ENCODE peak calls at places on chromosomes 6 and 20, in four cellular contexts. O, I, Q and V are unnamed samples.

GRCh38 chr6:15500901-15501805 is 161.7 kb downstream of the DTNBP1 start:
- DNase-seq in Q (no peak), O (no peak), I (no peak), V (no peak)

GRCh38 chr6:44263357-44264100 is 1.8 kb downstream of the NFKBIE start:
- DNase-seq in O (no peak), Q (peak), I (no peak), V (peak)

GRCh38 chr20:50462093-50462685 is 48.0 kb upstream of the PTPN1 start:
- DNase-seq in O (no peak), Q (no peak), I (no peak), V (no peak)

GRCh38 chr20:19603390-19603753 is 154.7 kb upstream of the RIN2 start:
- DNase-seq in Q (no peak), O (no peak), I (no peak), V (no peak)

GRCh38 chr20:44065401-44066340 is 121.3 kb downstream of the JPH2 start:
- DNase-seq in Q (no peak), O (no peak), I (no peak), V (no peak)

GRCh38 chr6:47203266-47203967 is 106.3 kb downstream of the TNFRSF21 start:
- DNase-seq in I (no peak), Q (no peak), O (peak), V (no peak)

GRCh38 chr6:40369891-40370290 is 217.3 kb downstream of the LRFN2 start:
- DNase-seq in O (no peak), Q (no peak), I (no peak), V (no peak)

GRCh38 chr6:134746125-134746524 is 203.8 kb downstream of the ALDH8A1 start:
- DNase-seq in I (no peak), Q (no peak), O (no peak), V (no peak)

GRCh38 chr20:19304389-19304788 is 91.9 kb downstream of the SLC24A3 start:
- DNase-seq in Q (no peak), I (no peak), O (no peak), V (no peak)

GRCh38 chr20:535958-536357 is 7.6 kb downstream of the CSNK2A1 start:
- DNase-seq in I (no peak), O (no peak), Q (no peak), V (no peak)

GRCh38 chr20:53517146-53517545 is 76.5 kb downstream of the ZNF217 start:
- DNase-seq in O (no peak), Q (peak), I (peak), V (no peak)

GRCh38 chr6:44851176-44851575 is 463.7 kb downstream of the CDC5L start:
- DNase-seq in I (no peak), O (no peak), Q (no peak), V (no peak)

GRCh38 chr20:17663040-17663399 is 19.0 kb downstream of the RRBP1 start:
- DNase-seq in Q (no peak), I (no peak), O (no peak), V (no peak)

GRCh38 chr6:20693466-20694063 is 159.3 kb downstream of the CDKAL1 start:
- DNase-seq in I (no peak), Q (peak), O (no peak), V (no peak)

GRCh38 chr6:170068496-170068895 is 222.4 kb downstream of the DLL1 start:
- DNase-seq in I (no peak), O (no peak), Q (no peak), V (no peak)

GRCh38 chr6:82067021-82067420 is 180.5 kb downstream of the IBTK start:
- DNase-seq in I (no peak), Q (no peak), O (peak), V (no peak)

GRCh38 chr6:15588966-15589634 is 73.7 kb downstream of the DTNBP1 start:
- DNase-seq in I (no peak), O (no peak), Q (no peak), V (no peak)

GRCh38 chr6:28673800-28674671 is 148.4 kb downstream of the GPX5 start:
- DNase-seq in O (peak), Q (no peak), I (peak), V (peak)

GRCh38 chr6:12572884-12573824 is 143.4 kb upstream of the PHACTR1 start:
- DNase-seq in Q (no peak), O (no peak), I (no peak), V (peak)

GRCh38 chr6:169950558-169950957 is 199.1 kb downstream of the ERMARD start:
- DNase-seq in Q (no peak), O (no peak), I (no peak), V (peak)

GRCh38 chr6:137798261-137798660 is 68.8 kb upstream of the TNFAIP3 start:
- DNase-seq in I (no peak), O (no peak), Q (no peak), V (no peak)

GRCh38 chr20:11155156-11155805 is 481.5 kb upstream of the JAG1 start:
- DNase-seq in O (no peak), Q (no peak), I (no peak), V (no peak)

GRCh38 chr6:22442826-22443225 is 126.5 kb upstream of the HDGFL1 start:
- DNase-seq in O (no peak), Q (no peak), I (no peak), V (no peak)

GRCh38 chr6:160971151-160971550 is 20.4 kb upstream of the MAP3K4 start:
- DNase-seq in I (no peak), Q (no peak), O (no peak), V (no peak)

GRCh38 chr20:44489223-44489622 is 13.5 kb downstream of the TTPAL start:
- DNase-seq in Q (no peak), I (no peak), O (no peak), V (no peak)

GRCh38 chr6:108589244-108589730 is 28.6 kb downstream of the FOXO3 start:
- DNase-seq in O (no peak), I (peak), Q (peak), V (peak)

GRCh38 chr20:10178727-10179313 is 39.8 kb upstream of the SNAP25 start:
- DNase-seq in O (no peak), I (no peak), Q (no peak), V (no peak)

GRCh38 chr20:10476319-10476724 is 41.2 kb downstream of the SLX4IP start:
- DNase-seq in Q (peak), I (no peak), O (peak), V (no peak)

GRCh38 chr20:38338849-38339520 is 7.3 kb upstream of the LBP start:
- DNase-seq in O (no peak), I (no peak), Q (no peak), V (no peak)

GRCh38 chr6:107866606-107867301 is 42.6 kb upstream of the SCML4 start:
- DNase-seq in I (peak), O (no peak), Q (peak), V (no peak)

GRCh38 chr20:19692100-19692499 is 66.0 kb upstream of the RIN2 start:
- DNase-seq in O (no peak), I (no peak), Q (no peak), V (no peak)

GRCh38 chr6:25449774-25450173 is 170.6 kb downstream of the CARMIL1 start:
- DNase-seq in I (no peak), Q (no peak), O (no peak), V (no peak)

DNA sequence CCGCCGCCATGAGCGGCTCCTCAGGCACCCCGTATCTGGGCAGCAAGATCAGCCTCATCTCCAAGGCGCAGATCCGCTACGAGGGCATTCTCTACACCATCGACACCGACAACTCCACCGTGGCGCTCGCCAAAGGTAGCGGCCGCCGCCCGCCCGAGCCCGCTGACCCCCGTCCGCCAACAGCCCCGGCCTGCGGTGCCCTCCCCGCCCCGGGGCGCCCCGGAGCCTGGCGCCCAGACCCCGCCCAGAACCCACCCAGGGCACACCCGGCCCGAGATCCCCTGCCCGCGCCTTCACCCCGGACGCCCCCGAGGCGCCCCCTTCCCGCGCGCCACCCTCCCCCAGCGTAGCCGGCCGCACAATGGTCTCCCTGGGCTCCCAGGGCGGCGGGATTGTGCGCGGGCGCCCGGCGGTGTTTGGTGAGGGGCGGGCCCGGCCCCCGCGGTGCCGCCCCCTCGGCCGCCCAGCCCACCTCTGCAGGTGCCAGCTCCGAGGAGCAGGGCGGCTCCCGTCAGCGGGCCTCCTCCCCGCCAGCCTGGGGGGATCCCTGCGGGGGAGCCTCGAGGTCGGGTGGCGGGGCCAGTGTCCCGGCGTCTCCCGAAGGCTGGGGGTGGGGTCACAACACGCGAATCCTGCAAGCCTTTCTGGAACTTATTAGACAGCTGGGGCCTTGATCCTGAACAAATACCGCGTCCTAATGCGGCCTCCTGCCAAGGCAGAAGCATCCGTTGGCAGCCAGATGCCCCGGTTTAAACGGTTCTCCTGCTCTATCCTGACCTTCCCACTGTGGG is 579 bp downstream of the LSM14B start:
- DNase-seq in Q (peak), I (no peak), O (no peak), V (no peak)
- TF ChIP-seq CHD4 in Q (no peak), I (no peak), O (no peak), V (no peak)

GRCh38 chr6:52566853-52567279 is 10.0 kb downstream of the TRAM2 start:
- DNase-seq in I (peak), O (no peak), Q (no peak), V (peak)
- TF ChIP-seq CHD4 in I (no peak), O (no peak), Q (no peak), V (no peak)

GRCh38 chr6:109834131-109834530 is 143.0 kb downstream of the FIG4 start:
- DNase-seq in O (no peak), Q (no peak), I (no peak), V (no peak)
- TF ChIP-seq CHD4 in O (no peak), Q (no peak), I (no peak), V (no peak)

DNA sequence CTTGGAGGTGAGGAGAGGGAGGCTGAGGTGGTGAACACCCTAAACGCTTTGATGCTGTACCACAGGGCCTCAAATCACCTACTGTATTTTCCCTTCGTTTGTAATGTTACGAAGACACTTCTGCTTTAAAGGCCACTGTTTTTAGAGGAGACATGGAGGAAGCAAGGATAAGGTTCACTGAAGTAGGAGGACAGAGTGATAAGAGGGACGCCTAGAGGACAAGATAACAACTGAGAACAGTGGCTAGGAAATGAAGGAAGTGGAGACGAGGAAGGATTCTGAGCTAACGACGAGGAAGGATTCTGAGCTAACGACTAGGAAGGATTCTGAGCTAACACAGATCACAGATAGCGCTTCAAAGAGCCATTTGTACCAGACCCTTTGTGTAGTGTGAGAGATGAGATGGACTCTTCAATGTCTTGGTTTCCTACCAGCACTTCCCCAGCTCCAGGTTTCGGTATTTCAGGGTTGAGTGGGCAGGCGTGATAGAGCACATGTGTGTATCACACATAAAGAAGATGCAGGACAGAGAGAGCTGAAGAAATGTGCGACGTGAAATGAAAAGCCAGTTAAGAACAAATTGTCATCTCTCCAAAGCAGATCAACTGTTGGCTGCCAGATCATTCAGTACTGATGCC is 7.5 kb downstream of the SF3B5 start:
- DNase-seq in O (no peak), I (no peak), Q (peak), V (no peak)
- TF ChIP-seq CHD4 in O (no peak), I (no peak), Q (no peak), V (no peak)

DNA sequence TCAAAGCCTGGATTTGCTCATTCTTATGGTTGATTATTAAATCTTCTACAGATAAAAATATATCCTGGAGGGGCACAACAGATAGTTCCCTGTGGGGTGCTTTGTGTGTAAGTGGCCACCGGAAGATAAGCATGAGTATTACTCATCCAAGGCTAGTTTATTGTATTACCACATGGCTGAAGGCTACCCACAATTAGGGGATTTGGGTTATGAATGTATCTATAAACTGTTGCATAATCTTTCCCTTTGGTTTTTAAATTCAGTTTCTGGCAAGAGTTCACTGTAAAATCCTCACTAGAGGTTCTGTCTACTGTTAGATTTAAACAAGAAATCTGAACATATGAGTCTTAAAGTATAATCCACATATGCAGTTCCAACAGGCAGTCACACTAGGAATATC is 8.9 kb downstream of the CST9 start:
- DNase-seq in I (no peak), O (no peak), Q (no peak), V (no peak)
- TF ChIP-seq CHD4 in I (no peak), O (no peak), Q (no peak), V (no peak)